ENCODE peak calls at places on chromosomes 4 and X, in six cellular contexts. S is H9; Y is foreskin keratinocyte; T is GM12864; M is left kidney; Q is activated CD4-positive, alpha-beta T cell treated with anti-CD3 and anti-CD28 coated beads for 48 hours. A is an unnamed sample.

GRCh38 chr4:43126595-43126994 is 234.1 kb downstream of the GRXCR1 start:
- DNase-seq in Q (no peak), S (no peak), Y (peak; percentile 21), M (no peak), T (no peak), A (no peak)

GRCh38 chrX:48573690-48574269 is 504 bp upstream of the RBM3 start:
- DNase-seq in Y (no peak), M (peak; percentile 49), T (no peak), Q (peak; percentile 24), S (no peak), A (no peak)

GRCh38 chrX:119181491-119181890 is 53.9 kb upstream of the KIAA1210 start:
- DNase-seq in S (peak; percentile 63), T (no peak), Q (no peak), M (peak; percentile 18), Y (no peak), A (peak; percentile 26)

GRCh38 chrX:122119361-122119760 is 1064.7 kb upstream of the GRIA3 start:
- DNase-seq in T (no peak), M (no peak), Q (no peak), S (no peak), Y (no peak), A (no peak)

GRCh38 chr4:177047851-177048174 is 255.1 kb upstream of the VEGFC start:
- DNase-seq in T (no peak), S (no peak), Y (peak; percentile 26), Q (no peak), M (no peak), A (no peak)

GRCh38 chr4:153296424-153296823 is 48.1 kb upstream of the MND1 start:
- DNase-seq in S (no peak), M (peak; percentile 80), Y (peak; percentile 55), T (no peak), Q (no peak), A (peak; percentile 65)

GRCh38 chr4:130640583-130640982 is 1544.6 kb downstream of the C4orf33 start:
- DNase-seq in T (no peak), Q (no peak), Y (no peak), S (no peak), M (no peak), A (no peak)

GRCh38 chr4:168815373-168816345 is 194.4 kb downstream of the CBR4 start:
- DNase-seq in S (no peak), T (no peak), Q (no peak), M (peak; percentile 58), Y (no peak), A (no peak)

GRCh38 chr4:88230953-88231835 is 53.2 kb downstream of the PPM1K start:
- DNase-seq in Q (no peak), T (no peak), S (no peak), Y (no peak), M (peak; percentile 52), A (no peak)

GRCh38 chr4:36351082-36351666 is 69.8 kb downstream of the DTHD1 start:
- DNase-seq in S (peak; percentile 59), T (peak; percentile 50), M (peak; percentile 83), Y (peak; percentile 45), Q (peak; percentile 81), A (peak; percentile 40)

GRCh38 chr4:139208404-139208945 is 31.5 kb upstream of the ELF2 start:
- DNase-seq in T (no peak), Y (no peak), M (no peak), Q (no peak), S (no peak), A (no peak)

GRCh38 chr4:157304769-157305168 is 84.2 kb downstream of the GRIA2 start:
- DNase-seq in S (no peak), M (no peak), Q (no peak), T (no peak), Y (no peak), A (no peak)

GRCh38 chrX:29903365-29903764 is 312.0 kb upstream of the MAGEB2 start:
- DNase-seq in Q (no peak), Y (no peak), M (peak; percentile 4), T (no peak), S (no peak), A (no peak)

GRCh38 chr4:188161167-188161566 is 21.9 kb downstream of the TRIML1 start:
- DNase-seq in M (no peak), Y (no peak), T (no peak), S (no peak), Q (no peak), A (no peak)

GRCh38 chrX:72381439-72382198 is 75.9 kb upstream of the CITED1 start:
- DNase-seq in Y (no peak), Q (no peak), T (no peak), M (peak; percentile 57), S (no peak), A (no peak)

GRCh38 chrX:31266172-31267076 is 194.6 kb upstream of the FTHL17 start:
- DNase-seq in T (no peak), M (peak; percentile 63), Q (peak; percentile 10), Y (peak; percentile 10), S (peak; percentile 58), A (peak; percentile 78)

GRCh38 chrX:123713841-123714240 is 19.0 kb downstream of the THOC2 start:
- DNase-seq in T (no peak), S (no peak), Y (no peak), Q (no peak), M (no peak), A (no peak)

GRCh38 chrX:3141031-3141430 is 99.8 kb downstream of the ARSF start:
- DNase-seq in Q (no peak), S (no peak), T (no peak), Y (no peak), M (no peak), A (no peak)

GRCh38 chr4:71009091-71009490 is 15.6 kb downstream of the DCK start:
- DNase-seq in Y (peak; percentile 18), Q (no peak), T (no peak), M (no peak), S (no peak), A (no peak)

GRCh38 chr4:566508-567295 is 9.4 kb downstream of the TMEM271 start:
- DNase-seq in Y (no peak), T (no peak), Q (no peak), S (no peak), M (no peak), A (peak; percentile 46)

GRCh38 chr4:87896020-87896621 is 63.4 kb downstream of the MEPE start:
- DNase-seq in Y (peak; percentile 87), S (peak; percentile 67), M (peak; percentile 52), T (no peak), Q (peak; percentile 39), A (peak; percentile 67)

GRCh38 chr4:71300362-71300761 is 38.5 kb upstream of the SLC4A4 start:
- DNase-seq in M (no peak), Y (no peak), S (no peak), T (no peak), Q (no peak), A (no peak)

GRCh38 chrX:52979993-52980392 is 21.7 kb upstream of the FAM156A start:
- DNase-seq in M (no peak), S (no peak), Q (no peak), T (no peak), Y (no peak), A (no peak)

GRCh38 chrX:13022926-13023325 is 21.5 kb downstream of the FAM9C start:
- DNase-seq in M (peak; percentile 36), Y (no peak), S (no peak), T (no peak), Q (no peak), A (no peak)

GRCh38 chr4:82667761-82668505 is 106.1 kb upstream of the TMEM150C start:
- DNase-seq in Y (no peak), Q (no peak), M (peak; percentile 7), T (no peak), S (no peak), A (no peak)

GRCh38 chrX:52341493-52341892 is 27.3 kb upstream of the XAGE2 start:
- DNase-seq in T (no peak), S (no peak), Q (no peak), M (no peak), Y (no peak), A (no peak)

GRCh38 chr4:179989975-179990374 is 2253.2 kb upstream of the TENM3 start:
- DNase-seq in S (no peak), Q (no peak), Y (no peak), M (peak; percentile 83), T (no peak), A (no peak)

GRCh38 chr4:73867783-73868182 is 1.4 kb upstream of the CXCL1 start:
- DNase-seq in T (no peak), M (peak; percentile 5), S (peak; percentile 37), Y (peak; percentile 89), Q (no peak), A (peak; percentile 27)

A was measured in iPS-NIHi11.